ENCODE peak calls at places on chromosomes 2 and 18, in ten cellular contexts. M is neural crest cell; G is upper lobe of right lung; S is effector CD4-positive, alpha-beta T cell; A is GM10248; R is activated CD4-positive, alpha-beta T cell treated with anti-CD3 and anti-CD28 coated beads, Interleukin-2, amount 50 U/mL, for 4 hours; J is transverse colon; E is GM23248; F is NCI-H774; D is activated T-helper 1 cell treated with Interleukin-2 at 50 U/mL for 16 hours. N is an unnamed sample.

GRCh38 chr2:73099486-73099885 is 13.3 kb downstream of the RAB11FIP5 start:
- DNase-seq in M (no peak), G (no peak), S (no peak), A (no peak), R (no peak), J (no peak), E (no peak), F (no peak), D (no peak), N (no peak)

GRCh38 chr2:37590119-37590571 is 81.3 kb downstream of the CDC42EP3 start:
- DNase-seq in M (no peak), G (no peak), S (no peak), A (no peak), R (no peak), J (no peak), E (peak; percentile 86), F (no peak), D (no peak), N (no peak)

GRCh38 chr18:79953921-79954651 is 2.6 kb upstream of the SLC66A2 start:
- DNase-seq in M (no peak), G (no peak), S (no peak), A (no peak), R (no peak), J (peak; percentile 83), E (no peak), F (no peak), D (no peak), N (no peak)

GRCh38 chr2:219350938-219351280 is 18.4 kb upstream of the RESP18 start:
- DNase-seq in M (peak; percentile 42), G (no peak), S (no peak), A (no peak), R (no peak), J (no peak), E (peak; percentile 68), F (no peak), D (no peak), N (no peak)

GRCh38 chr18:67517224-67517765 is 775 bp upstream of the DSEL start:
- DNase-seq in M (no peak), G (no peak), S (peak; percentile 4), A (no peak), R (no peak), J (peak; percentile 10), E (peak; percentile 45), F (no peak), D (no peak), N (no peak)

GRCh38 chr2:29482867-29483266 is 367.7 kb downstream of the CLIP4 start:
- DNase-seq in M (no peak), G (no peak), S (no peak), A (no peak), R (no peak), J (no peak), E (no peak), F (no peak), D (no peak), N (no peak)

GRCh38 chr2:58992062-58992736 is 751.1 kb upstream of the FANCL start:
- DNase-seq in M (no peak), G (no peak), S (no peak), A (no peak), R (no peak), J (no peak), E (peak; percentile 6), F (no peak), D (no peak), N (no peak)

GRCh38 chr2:110099036-110099420 is 16.6 kb downstream of the MALL start:
- DNase-seq in M (no peak), G (peak; percentile 32), S (no peak), A (no peak), R (no peak), J (no peak), E (no peak), F (no peak), D (no peak), N (no peak)

GRCh38 chr18:22285299-22286140 is 116.1 kb downstream of the GATA6 start:
- DNase-seq in M (no peak), G (no peak), S (no peak), A (no peak), R (no peak), J (no peak), E (peak; percentile 16), F (no peak), D (no peak), N (no peak)

GRCh38 chr2:124877065-124877671 is 852.1 kb downstream of the CNTNAP5 start:
- DNase-seq in M (no peak), G (no peak), S (no peak), A (no peak), R (no peak), J (no peak), E (no peak), F (no peak), D (no peak), N (no peak)

GRCh38 chr2:127857494-127857818 is 499 bp downstream of the POLR2D start:
- DNase-seq in M (no peak), G (no peak), S (peak; percentile 3), A (peak; percentile 37), R (no peak), J (no peak), E (no peak), F (peak; percentile 24), D (no peak), N (peak; percentile 8)

GRCh38 chr18:79871481-79872091 is 73.8 kb downstream of the KCNG2 start:
- DNase-seq in M (no peak), G (peak; percentile 57), S (no peak), A (no peak), R (no peak), J (no peak), E (no peak), F (no peak), D (no peak), N (no peak)

GRCh38 chr2:18362696-18363095 is 197.8 kb downstream of the RDH14 start:
- DNase-seq in M (no peak), G (no peak), S (no peak), A (no peak), R (no peak), J (no peak), E (peak; percentile 86), F (no peak), D (no peak), N (no peak)

GRCh38 chr18:62196079-62196478 is 9.0 kb downstream of the RELCH start:
- DNase-seq in M (no peak), G (no peak), S (no peak), A (no peak), R (no peak), J (no peak), E (no peak), F (no peak), D (no peak), N (no peak)

GRCh38 chr2:183179156-183179555 is 54.9 kb downstream of the NUP35 start:
- DNase-seq in M (no peak), G (no peak), S (no peak), A (no peak), R (no peak), J (no peak), E (peak; percentile 5), F (no peak), D (no peak), N (no peak)

GRCh38 chr2:85131116-85131515 is 2.1 kb upstream of the TCF7L1 start:
- DNase-seq in M (peak; percentile 36), G (no peak), S (no peak), A (no peak), R (no peak), J (no peak), E (peak; percentile 48), F (no peak), D (no peak), N (no peak)

GRCh38 chr2:10234409-10235094 is 68.2 kb upstream of the HPCAL1 start:
- DNase-seq in M (no peak), G (no peak), S (no peak), A (no peak), R (no peak), J (no peak), E (no peak), F (no peak), D (no peak), N (no peak)

GRCh38 chr2:111194835-111195621 is 74.3 kb downstream of the BCL2L11 start:
- DNase-seq in M (no peak), G (no peak), S (no peak), A (peak; percentile 65), R (no peak), J (peak; percentile 52), E (no peak), F (no peak), D (no peak), N (no peak)

GRCh38 chr2:148527488-148528340 is 116.8 kb upstream of the EPC2 start:
- DNase-seq in M (no peak), G (no peak), S (no peak), A (no peak), R (no peak), J (no peak), E (peak; percentile 16), F (no peak), D (no peak), N (no peak)

GRCh38 chr18:23573020-23573419 is 13.3 kb downstream of the NPC1 start:
- DNase-seq in M (no peak), G (no peak), S (no peak), A (no peak), R (no peak), J (no peak), E (no peak), F (no peak), D (no peak), N (no peak)

GRCh38 chr2:171595456-171595855 is 73.2 kb downstream of the CYBRD1 start:
- DNase-seq in M (no peak), G (no peak), S (no peak), A (no peak), R (no peak), J (no peak), E (peak; percentile 43), F (no peak), D (no peak), N (no peak)

GRCh38 chr2:4979127-4979526 is 713.1 kb upstream of the SOX11 start:
- DNase-seq in M (no peak), G (no peak), S (no peak), A (no peak), R (no peak), J (no peak), E (no peak), F (no peak), D (no peak), N (no peak)

GRCh38 chr18:669077-669476 is 11.6 kb downstream of the TYMS start:
- DNase-seq in M (no peak), G (no peak), S (no peak), A (no peak), R (no peak), J (no peak), E (no peak), F (no peak), D (no peak), N (no peak)

GRCh38 chr2:48175254-48175653 is 269.0 kb upstream of the FBXO11 start:
- DNase-seq in M (no peak), G (no peak), S (no peak), A (no peak), R (no peak), J (no peak), E (peak; percentile 84), F (no peak), D (no peak), N (no peak)

GRCh38 chr18:76451475-76452331 is 43.3 kb downstream of the ZNF516 start:
- DNase-seq in M (peak; percentile 36), G (no peak), S (no peak), A (no peak), R (no peak), J (no peak), E (peak; percentile 66), F (no peak), D (no peak), N (no peak)

GRCh38 chr18:61333271-61333745 is at the start of gene CDH20:
- DNase-seq in M (peak; percentile 33), G (no peak), S (no peak), A (no peak), R (no peak), J (no peak), E (no peak), F (no peak), D (no peak), N (no peak)

GRCh38 chr18:77146249-77147080 is 13.9 kb upstream of the MBP start:
- DNase-seq in M (no peak), G (no peak), S (no peak), A (no peak), R (no peak), J (no peak), E (no peak), F (no peak), D (no peak), N (no peak)

GRCh38 chr18:58042826-58043362 is 1.1 kb upstream of the NEDD4L start:
- DNase-seq in M (no peak), G (no peak), S (no peak), A (no peak), R (no peak), J (no peak), E (peak; percentile 24), F (no peak), D (no peak), N (peak; percentile 1)

N was measured in effector memory CD8-positive, alpha-beta T cell.